ENCODE peak calls at places on chromosome 2, in eight cellular contexts. I is adrenal gland, Y is endothelial cell of umbilical vein, L is GM04504, W is kidney epithelial cell, K is C1 segment of cervical spinal cord, M is AG20443, E is iris pigment epithelial cell. G is an unnamed sample.

GRCh38 chr2:207160115-207160514 is 5.6 kb downstream of the KLF7 start:
- DNase-seq in K (no peak), I (no peak), E (peak), W (no peak), M (no peak), Y (peak), L (no peak), G (no peak)

GRCh38 chr2:134515137-134515536 is 203.7 kb downstream of the TMEM163 start:
- DNase-seq in L (no peak), K (no peak), E (no peak), Y (no peak), W (no peak), I (no peak), M (no peak), G (no peak)

GRCh38 chr2:26136431-26136830 is 36.5 kb upstream of the GAREM2 start:
- DNase-seq in Y (no peak), K (no peak), I (no peak), E (no peak), L (no peak), M (no peak), W (no peak), G (peak)

GRCh38 chr2:121764681-121765228 is 9.3 kb downstream of the TSN start:
- DNase-seq in W (no peak), I (no peak), Y (no peak), M (no peak), K (no peak), L (no peak), E (no peak), G (no peak)

GRCh38 chr2:163919717-163920116 is 183.9 kb upstream of the FIGN start:
- DNase-seq in I (no peak), K (no peak), L (no peak), M (no peak), E (peak), Y (no peak), W (no peak), G (no peak)

GRCh38 chr2:162475661-162476060 is 131.7 kb downstream of the GCA start:
- DNase-seq in Y (no peak), L (no peak), K (no peak), W (no peak), I (no peak), M (no peak), E (peak), G (peak)

GRCh38 chr2:97748397-97748796 is 35.0 kb downstream of the ZAP70 start:
- DNase-seq in M (no peak), I (no peak), Y (no peak), W (no peak), E (no peak), K (no peak), L (no peak), G (no peak)

GRCh38 chr2:204026294-204026693 is 89.7 kb downstream of the ICOS start:
- DNase-seq in W (no peak), L (no peak), E (no peak), I (no peak), K (no peak), Y (no peak), M (no peak), G (no peak)

GRCh38 chr2:25885933-25886332 is 7.6 kb upstream of the ASXL2 start:
- DNase-seq in I (no peak), Y (peak), W (peak), L (no peak), M (peak), E (peak), K (no peak), G (no peak)

GRCh38 chr2:156182132-156182531 is 150.4 kb downstream of the NR4A2 start:
- DNase-seq in W (peak), M (no peak), E (no peak), Y (no peak), L (no peak), I (no peak), K (no peak), G (no peak)

G was measured in hippocampal formation.